ENCODE peak calls at places on chromosomes 11 and 22, in five cellular contexts. X is mesenchymal stem cell, S is H1, B is neuronal stem cell, C is trophoblast cell. E is an unnamed sample.

GRCh38 chr11:32706985-32707736 is 87.3 kb downstream of the CCDC73 start:
- DNase-seq in X (peak; percentile 63), B (no peak), S (no peak), C (peak; percentile 34), E (no peak)

GRCh38 chr11:66970808-66971442 is 4.2 kb upstream of the C11orf86 start:
- DNase-seq in C (peak; percentile 86), B (no peak), X (peak; percentile 99), S (no peak), E (no peak)

GRCh38 chr22:17368727-17369552 is at the start of gene CECR2:
- DNase-seq in B (peak; percentile 90), X (peak; percentile 1), C (peak; percentile 27), S (peak; percentile 84), E (peak; percentile 86)

GRCh38 chr22:22450343-22450839 is 58.2 kb downstream of the ZNF280B start:
- DNase-seq in S (no peak), X (no peak), B (no peak), C (peak; percentile 14), E (no peak)

GRCh38 chr11:128775513-128775912 is 81.6 kb downstream of the FLI1 start:
- DNase-seq in B (no peak), S (no peak), C (no peak), X (peak; percentile 56), E (no peak)

GRCh38 chr11:25349537-25349936 is 852.7 kb downstream of the LUZP2 start:
- DNase-seq in C (no peak), X (no peak), B (no peak), S (no peak), E (no peak)

GRCh38 chr11:2450321-2451041 is 5.7 kb downstream of the KCNQ1 start:
- DNase-seq in B (no peak), X (no peak), C (no peak), S (no peak), E (no peak)

GRCh38 chr11:78419327-78419726 is 1.7 kb upstream of the GAB2 start:
- DNase-seq in X (peak; percentile 99), S (no peak), C (peak; percentile 70), B (no peak), E (no peak)

GRCh38 chr11:76077575-76078150 is 128.6 kb downstream of the WNT11 start:
- DNase-seq in C (peak; percentile 36), X (peak; percentile 21), B (no peak), S (no peak), E (no peak)

GRCh38 chr11:30760341-30760740 is 174.2 kb upstream of the MPPED2 start:
- DNase-seq in B (no peak), X (no peak), S (no peak), C (no peak), E (no peak)

GRCh38 chr11:8720868-8721739 is 38.5 kb downstream of the RPL27A start:
- DNase-seq in S (no peak), B (no peak), X (peak; percentile 23), C (peak; percentile 81), E (no peak)

GRCh38 chr11:70060611-70061293 is 17.4 kb upstream of the ANO1 start:
- DNase-seq in B (no peak), X (no peak), C (no peak), S (peak; percentile 23), E (peak; percentile 10)

GRCh38 chr22:50010676-50011446 is 1.7 kb downstream of the IL17REL start:
- DNase-seq in S (peak; percentile 54), C (no peak), X (no peak), B (no peak), E (peak; percentile 32)

GRCh38 chr11:57479925-57480324 is 19.6 kb downstream of the RTN4RL2 start:
- DNase-seq in B (no peak), S (no peak), C (peak; percentile 48), X (no peak), E (no peak)

GRCh38 chr11:2781413-2782274 is 81.8 kb upstream of the KCNQ1OT1 start:
- DNase-seq in B (no peak), S (peak; percentile 42), C (no peak), X (peak; percentile 55), E (no peak)

GRCh38 chr11:124648610-124649009 is 24.9 kb downstream of the SIAE start:
- DNase-seq in C (no peak), B (no peak), X (no peak), S (no peak), E (no peak)

GRCh38 chr22:45866398-45867117 is 110.4 kb downstream of the WNT7B start:
- DNase-seq in S (peak; percentile 52), X (peak; percentile 9), C (no peak), B (no peak), E (peak; percentile 37)

DNA sequence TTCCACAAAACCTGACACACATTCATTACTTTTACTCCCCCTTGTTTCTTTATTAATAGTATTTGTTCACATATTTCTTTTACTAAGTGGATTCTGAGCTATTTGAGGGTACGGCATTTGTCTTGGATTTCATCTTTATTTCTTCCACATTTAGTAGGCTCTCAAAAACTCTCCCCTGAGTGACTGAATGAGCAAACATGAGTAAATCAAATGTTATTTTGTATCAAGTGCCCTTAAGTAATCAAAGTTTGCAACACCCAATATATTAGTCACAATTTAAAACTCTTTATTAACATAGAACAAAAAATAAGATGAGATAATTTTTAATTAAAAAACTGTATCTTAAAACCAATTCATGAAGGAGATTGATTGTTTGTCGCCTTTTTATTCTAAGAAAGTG is 1101.9 kb upstream of the TENM4 start:
- DNase-seq in X (no peak), B (no peak), S (no peak), C (no peak), E (no peak)
- H2BK12ac ChIP-seq in X (no peak overlapping the region), B (no peak overlapping the region), S (no peak overlapping the region), C (no peak overlapping the region), E (no peak overlapping the region)

GRCh38 chr11:63814383-63814736 is 1.1 kb downstream of the SPINDOC start:
- DNase-seq in B (no peak), C (no peak), X (no peak), S (no peak), E (no peak)

GRCh38 chr11:63816732-63817131 is 3.5 kb downstream of the SPINDOC start:
- DNase-seq in X (no peak), C (no peak), S (no peak), B (no peak), E (no peak)

GRCh38 chr11:63813563-63814382 is 517 bp downstream of the SPINDOC start:
- DNase-seq in C (peak; percentile 45), X (peak; percentile 67), B (peak; percentile 46), S (peak; percentile 66), E (no peak)

GRCh38 chr11:63811522-63811921 is 1.7 kb upstream of the SPINDOC start:
- DNase-seq in C (no peak), S (no peak), B (no peak), X (no peak), E (no peak)

GRCh38 chr11:63813035-63813562 is at the start of gene SPINDOC:
- DNase-seq in S (peak; percentile 88), C (peak; percentile 71), X (peak; percentile 73), B (peak; percentile 77), E (peak; percentile 73)
- H3K18ac ChIP-seq in S (peak within 1 kb of the TSS; percentile 98), C (peak within 1 kb of the TSS; percentile 76), X (peak within 1 kb of the TSS; percentile 85), B (peak within 1 kb of the TSS; percentile 100), E (peak within 1 kb of the TSS; percentile 31)

DNA sequence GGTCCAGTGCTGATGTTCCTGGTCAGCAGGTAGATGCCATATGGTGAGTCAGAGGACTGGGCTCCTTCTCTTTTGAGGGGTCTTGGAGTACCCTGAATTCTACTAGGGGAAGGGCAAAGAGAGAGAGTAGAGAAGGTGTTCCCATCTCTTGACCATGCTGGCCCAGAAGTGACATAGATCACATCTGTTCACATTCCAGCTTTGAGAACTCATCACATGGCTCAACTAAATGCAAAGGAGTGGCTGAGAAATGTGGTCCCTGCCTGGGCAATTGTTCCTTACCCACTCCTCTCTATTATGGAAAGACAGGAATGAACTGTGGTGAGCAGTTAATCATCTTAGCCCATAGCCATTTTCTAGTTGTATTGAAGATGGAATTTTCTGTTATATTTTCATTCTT is 105.4 kb upstream of the TIMP3 start:
- DNase-seq in B (no peak), S (no peak), C (peak; percentile 83), X (no peak), E (no peak)
- H3K4me2 ChIP-seq in B (no peak overlapping the region), S (no peak overlapping the region), C (no peak overlapping the region), X (no peak overlapping the region), E (no peak overlapping the region)

GRCh38 chr22:48573766-48574165 is 1253.9 kb downstream of the BRD1 start:
- DNase-seq in C (no peak), B (no peak), X (no peak), S (no peak), E (no peak)

GRCh38 chr22:48572951-48573350 is 1254.7 kb downstream of the BRD1 start:
- DNase-seq in C (no peak), S (no peak), X (no peak), B (no peak), E (no peak)

GRCh38 chr22:48568736-48569330 is 1258.8 kb downstream of the BRD1 start:
- DNase-seq in C (no peak), B (no peak), X (no peak), S (no peak), E (no peak)

GRCh38 chr22:48569476-48570233 is 1258.0 kb downstream of the BRD1 start:
- DNase-seq in B (no peak), C (no peak), S (no peak), X (no peak), E (no peak)

DNA sequence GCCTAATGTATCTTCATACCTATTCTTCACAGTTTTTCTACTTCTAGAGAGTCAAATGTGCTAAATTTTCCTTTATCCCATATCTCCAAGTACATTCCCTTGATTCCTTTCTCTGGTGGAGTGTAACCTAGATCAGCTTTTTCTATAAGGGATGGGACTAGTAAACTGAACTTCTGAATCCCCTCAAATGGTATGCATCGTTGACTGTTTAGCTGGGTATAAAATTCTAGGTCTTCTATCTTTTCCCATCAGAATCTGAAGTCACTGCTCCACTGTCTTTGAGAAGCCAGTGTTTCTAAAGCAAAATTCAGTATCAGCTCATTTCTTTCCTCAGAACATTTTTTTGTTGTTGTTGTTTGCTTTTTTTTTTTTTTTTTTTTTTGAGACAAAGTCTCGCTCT is 1256.8 kb downstream of the BRD1 start:
- DNase-seq in X (no peak), S (no peak), C (no peak), B (no peak), E (no peak)
- H2BK12ac ChIP-seq in X (no peak overlapping the region), S (no peak overlapping the region), C (no peak overlapping the region), B (no peak overlapping the region), E (no peak overlapping the region)